ENCODE peak calls at places on chromosomes 16 and 17, in seven cellular contexts. P, L, Z, M, B, N and E are unnamed samples.

GRCh38 chr16:46908540-46909372 is 24.6 kb downstream of the GPT2 start:
- DNase-seq in P (peak), L (peak), Z (peak), M (peak), B (peak), N (peak), E (peak)

GRCh38 chr17:57898487-57899311 is 48.9 kb upstream of the MRPS23 start:
- DNase-seq in P (peak), L (peak), Z (peak), M (peak), B (peak), N (peak), E (peak)

GRCh38 chr16:27404163-27404823 is 2.3 kb downstream of the IL21R start:
- DNase-seq in P (no peak), L (no peak), Z (no peak), M (no peak), B (no peak), N (no peak), E (no peak)

GRCh38 chr17:49787932-49788442 is 494 bp upstream of the KAT7 start:
- DNase-seq in P (peak), L (no peak), Z (no peak), M (no peak), B (no peak), N (no peak), E (no peak)

GRCh38 chr17:80984749-80985148 is 6.9 kb upstream of the CHMP6 start:
- DNase-seq in P (peak), L (peak), Z (peak), M (peak), B (peak), N (peak), E (peak)

GRCh38 chr17:39716073-39716818 is 14.1 kb downstream of the MIEN1 start:
- DNase-seq in P (no peak), L (no peak), Z (no peak), M (no peak), B (no peak), N (no peak), E (no peak)

GRCh38 chr16:79651363-79651762 is 50.8 kb upstream of the MAF start:
- DNase-seq in P (no peak), L (no peak), Z (no peak), M (no peak), B (peak), N (no peak), E (peak)

GRCh38 chr17:61409301-61410099 is 9.9 kb downstream of the TBX2 start:
- DNase-seq in P (peak), L (peak), Z (no peak), M (no peak), B (peak), N (no peak), E (peak)

GRCh38 chr17:36459601-36460000 is 26.9 kb upstream of the ZNHIT3 start:
- DNase-seq in P (no peak), L (no peak), Z (no peak), M (no peak), B (no peak), N (no peak), E (no peak)

GRCh38 chr17:56047321-56047720 is 106.0 kb upstream of the ANKFN1 start:
- DNase-seq in P (no peak), L (no peak), Z (no peak), M (no peak), B (no peak), N (no peak), E (no peak)

GRCh38 chr16:7393680-7394079 is 61.0 kb downstream of the RBFOX1 start:
- DNase-seq in P (no peak), L (no peak), Z (no peak), M (no peak), B (no peak), N (no peak), E (no peak)

GRCh38 chr17:65227637-65228036 is 90.5 kb downstream of the RGS9 start:
- DNase-seq in P (no peak), L (peak), Z (no peak), M (no peak), B (no peak), N (no peak), E (no peak)

GRCh38 chr17:83082899-83083367 is 3.5 kb downstream of the METRNL start:
- DNase-seq in P (no peak), L (no peak), Z (no peak), M (peak), B (no peak), N (no peak), E (no peak)

GRCh38 chr16:2962334-2963073 is 1.6 kb upstream of the KREMEN2 start:
- DNase-seq in P (peak), L (no peak), Z (no peak), M (no peak), B (no peak), N (no peak), E (no peak)

GRCh38 chr16:51408357-51408756 is 257.3 kb upstream of the SALL1 start:
- DNase-seq in P (no peak), L (no peak), Z (no peak), M (no peak), B (peak), N (no peak), E (peak)

GRCh38 chr16:9070295-9070694 is 21.1 kb upstream of the HAPSTR1 start:
- DNase-seq in P (no peak), L (no peak), Z (no peak), M (no peak), B (no peak), N (no peak), E (no peak)

GRCh38 chr17:62821213-62822079 is 13.3 kb upstream of the MARCHF10 start:
- DNase-seq in P (no peak), L (peak), Z (no peak), M (no peak), B (no peak), N (no peak), E (no peak)

GRCh38 chr16:29192329-29193247 is 207.7 kb downstream of the LAT start:
- DNase-seq in P (peak), L (no peak), Z (no peak), M (no peak), B (no peak), N (no peak), E (no peak)

GRCh38 chr16:6484121-6484520 is 848.5 kb upstream of the RBFOX1 start:
- DNase-seq in P (no peak), L (no peak), Z (no peak), M (no peak), B (no peak), N (no peak), E (no peak)

GRCh38 chr17:77424585-77425344 is 284.0 kb downstream of the SEC14L1 start:
- DNase-seq in P (no peak), L (no peak), Z (no peak), M (no peak), B (peak), N (no peak), E (peak)

GRCh38 chr16:5649762-5650445 is 552.3 kb upstream of the EEF2KMT start:
- DNase-seq in P (no peak), L (no peak), Z (no peak), M (no peak), B (no peak), N (no peak), E (no peak)

GRCh38 chr17:31559647-31560501 is 168.4 kb downstream of the RAB11FIP4 start:
- DNase-seq in P (no peak), L (peak), Z (no peak), M (peak), B (no peak), N (no peak), E (peak)

GRCh38 chr17:63189930-63190329 is 223.9 kb downstream of the TANC2 start:
- DNase-seq in P (no peak), L (peak), Z (no peak), M (no peak), B (no peak), N (no peak), E (no peak)

GRCh38 chr16:9901-10665 is 43.3 kb downstream of the POLR3K start:
- DNase-seq in P (no peak), L (peak), Z (no peak), M (no peak), B (no peak), N (no peak), E (no peak)

GRCh38 chr17:61251939-61252865 is 147.4 kb upstream of the TBX2 start:
- DNase-seq in P (no peak), L (peak), Z (no peak), M (no peak), B (peak), N (no peak), E (peak)

GRCh38 chr17:47694818-47695663 is 1.1 kb downstream of the TBKBP1 start:
- DNase-seq in P (peak), L (peak), Z (no peak), M (peak), B (peak), N (no peak), E (peak)

GRCh38 chr17:17033466-17033865 is 8.8 kb upstream of the MPRIP start:
- DNase-seq in P (no peak), L (no peak), Z (no peak), M (no peak), B (no peak), N (no peak), E (no peak)
- H3K4ac ChIP-seq in P (no peak), L (no peak), Z (no peak), M (no peak), B (no peak), N (no peak), E (no peak)

DNA sequence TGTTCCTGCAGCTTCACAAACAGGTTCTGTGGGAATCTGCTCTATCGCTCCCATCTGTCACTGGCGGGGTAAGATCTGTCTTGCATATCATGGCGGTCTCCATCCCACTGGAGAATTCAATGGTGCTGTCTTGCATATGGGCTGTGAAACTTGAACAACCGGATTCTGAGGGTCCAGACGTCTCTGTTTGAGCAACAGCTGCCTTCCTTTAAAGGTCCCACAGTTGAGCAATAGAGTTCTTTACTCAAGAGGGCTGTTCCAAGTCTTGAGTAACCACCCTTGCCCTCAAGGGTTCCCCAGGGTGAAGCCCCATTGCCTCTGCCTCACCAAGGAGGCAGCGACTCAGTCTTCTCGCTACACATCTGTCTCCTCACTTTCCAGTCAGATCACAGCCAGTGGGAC is 50.8 kb downstream of the ZFHX3 start:
- DNase-seq in P (no peak), L (peak), Z (no peak), M (no peak), B (peak), N (no peak), E (peak)
- H3K4ac ChIP-seq in P (no peak), L (peak), Z (no peak), M (no peak), B (no peak), N (no peak), E (no peak)

DNA sequence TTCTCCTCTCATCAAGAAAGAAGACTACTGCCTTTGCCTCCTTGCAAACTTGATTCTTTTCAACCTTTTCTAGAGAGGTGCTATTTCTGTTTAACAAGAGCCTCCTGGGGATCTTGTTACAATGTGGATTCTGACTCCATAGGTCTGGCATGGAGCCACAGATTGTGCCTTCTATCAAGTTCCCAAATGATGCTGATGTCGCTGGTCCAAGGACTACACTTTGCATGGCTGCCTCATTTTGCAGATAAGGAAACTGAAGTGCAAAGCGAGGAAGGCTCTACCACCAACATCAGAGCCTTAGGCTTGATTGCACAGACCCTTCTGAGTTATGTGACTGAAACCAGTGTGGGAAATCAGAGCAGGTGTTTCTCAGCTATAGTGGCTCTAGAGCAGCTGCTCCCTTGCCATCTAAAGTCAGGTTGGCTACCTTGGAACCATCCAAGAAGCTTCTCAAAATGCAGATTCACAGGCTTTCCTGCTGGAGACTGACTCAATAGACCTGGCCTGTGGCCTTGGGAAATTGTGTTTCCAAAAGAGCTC is 377.9 kb downstream of the SOX9 start:
- DNase-seq in P (no peak), L (no peak), Z (no peak), M (no peak), B (peak), N (no peak), E (no peak)
- H3K4ac ChIP-seq in P (no peak), L (no peak), Z (no peak), M (no peak), B (no peak), N (no peak), E (no peak)

GRCh38 chr17:18379246-18380146 is 1.9 kb downstream of the EVPLL start:
- DNase-seq in P (no peak), L (peak), Z (no peak), M (no peak), B (no peak), N (no peak), E (no peak)
- H3K4ac ChIP-seq in P (no peak), L (no peak), Z (no peak), M (no peak), B (no peak), N (no peak), E (no peak)

GRCh38 chr16:57784334-57784733 is 18.0 kb downstream of the KIFC3 start:
- DNase-seq in P (no peak), L (no peak), Z (no peak), M (no peak), B (no peak), N (no peak), E (no peak)
- H3K4ac ChIP-seq in P (no peak), L (no peak), Z (no peak), M (no peak), B (no peak), N (no peak), E (no peak)

GRCh38 chr17:8273884-8274444 is 14.5 kb upstream of the RANGRF start:
- DNase-seq in P (no peak), L (no peak), Z (no peak), M (no peak), B (no peak), N (no peak), E (no peak)

GRCh38 chr17:8275421-8276290 is 12.8 kb upstream of the RANGRF start:
- DNase-seq in P (no peak), L (no peak), Z (no peak), M (peak), B (peak), N (no peak), E (no peak)

GRCh38 chr17:8267480-8268147 is 18.5 kb downstream of the PFAS start:
- DNase-seq in P (no peak), L (no peak), Z (no peak), M (no peak), B (no peak), N (no peak), E (no peak)

GRCh38 chr17:8268550-8269298 is 19.6 kb downstream of the PFAS start:
- DNase-seq in P (no peak), L (no peak), Z (no peak), M (no peak), B (no peak), N (no peak), E (no peak)

DNA sequence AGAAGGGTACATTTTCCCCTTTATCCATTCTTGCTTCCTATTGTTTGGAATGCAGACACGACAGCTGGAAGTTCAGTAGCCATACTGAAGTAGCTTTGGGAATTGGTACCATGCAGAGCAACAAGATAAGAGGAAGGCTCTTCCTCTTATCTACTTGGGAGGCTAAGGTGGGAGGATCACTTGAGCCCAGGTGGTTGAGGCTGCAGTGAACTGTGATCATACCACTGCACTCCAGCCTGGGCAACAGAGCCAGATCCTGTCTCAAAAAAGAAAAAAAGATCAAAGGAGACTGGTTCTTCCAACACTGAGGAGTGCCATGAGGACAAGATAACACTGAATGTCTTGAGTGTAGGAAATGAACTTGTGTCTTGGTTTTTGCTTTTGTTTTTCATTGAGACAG is 16.0 kb upstream of the RANGRF start:
- DNase-seq in P (no peak), L (no peak), Z (no peak), M (peak), B (no peak), N (no peak), E (no peak)
- H3K4ac ChIP-seq in P (no peak), L (no peak), Z (no peak), M (no peak), B (no peak), N (no peak), E (no peak)

GRCh38 chr16:66260522-66261290 is 105.8 kb upstream of the CDH5 start:
- DNase-seq in P (no peak), L (no peak), Z (no peak), M (no peak), B (no peak), N (no peak), E (no peak)
- H3K4ac ChIP-seq in P (no peak), L (no peak), Z (peak), M (no peak), B (no peak), N (no peak), E (no peak)

GRCh38 chr16:31181102-31181830 is 1.3 kb downstream of the FUS start:
- DNase-seq in P (no peak), L (peak), Z (peak), M (peak), B (peak), N (no peak), E (peak)
- H3K4ac ChIP-seq in P (no peak), L (peak), Z (no peak), M (peak), B (peak), N (no peak), E (peak)

DNA sequence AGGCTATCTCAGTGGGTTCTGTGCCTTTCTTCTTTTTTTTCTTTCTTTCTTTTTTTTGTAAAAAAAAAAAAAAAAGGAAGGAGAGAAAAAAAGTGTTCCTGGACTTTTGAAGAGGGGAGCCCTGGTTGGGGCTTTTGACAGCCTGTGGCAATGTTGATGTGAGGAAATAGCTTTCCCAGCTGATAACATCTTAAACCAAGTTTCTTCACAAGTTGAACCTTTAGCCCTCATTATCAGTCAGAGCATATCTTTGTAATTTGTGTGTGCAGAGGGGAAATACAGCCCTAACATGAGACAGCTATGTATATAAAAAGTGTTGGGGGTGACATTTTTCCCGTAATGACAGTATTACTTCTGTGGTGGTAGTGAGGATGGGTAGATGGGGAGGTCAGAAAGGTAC is 221.1 kb downstream of the FTO start:
- DNase-seq in P (no peak), L (peak), Z (no peak), M (peak), B (no peak), N (no peak), E (no peak)
- H3K4ac ChIP-seq in P (no peak), L (no peak), Z (no peak), M (no peak), B (no peak), N (no peak), E (no peak)